ENCODE peak calls at places on chromosomes 4 and X, in four cellular contexts. D is pancreas, C is IMR-90, I is AG10803. S is an unnamed sample.

GRCh38 chrX:129961180-129962083 is 21.0 kb upstream of the BCORL1 start:
- DNase-seq in C (no peak), D (peak), I (no peak), S (no peak)

GRCh38 chr4:108619372-108620100 is 840 bp upstream of the RPL34 start:
- DNase-seq in D (no peak), C (no peak), I (no peak), S (no peak)

GRCh38 chr4:43496188-43496587 is 603.7 kb downstream of the GRXCR1 start:
- DNase-seq in C (peak), D (no peak), I (no peak), S (no peak)

GRCh38 chr4:130419576-130419975 is 1323.6 kb downstream of the C4orf33 start:
- DNase-seq in C (no peak), D (no peak), I (no peak), S (peak)

GRCh38 chrX:65463550-65463949 is 71.0 kb downstream of the LAS1L start:
- DNase-seq in I (peak), C (peak), D (no peak), S (peak)

GRCh38 chr4:77917075-77917474 is 54.4 kb downstream of the MRPL1 start:
- DNase-seq in D (no peak), I (no peak), C (no peak), S (no peak)

GRCh38 chr4:182805606-182806149 is 111.5 kb downstream of the DCTD start:
- DNase-seq in C (no peak), I (no peak), D (no peak), S (no peak)

GRCh38 chr4:140186651-140187315 is 32.8 kb upstream of the MAML3 start:
- DNase-seq in D (no peak), C (peak), I (peak), S (peak)

GRCh38 chrX:151977923-151978322 is 3.4 kb upstream of the GABRE start:
- DNase-seq in C (no peak), D (no peak), I (no peak), S (no peak)

GRCh38 chrX:19133784-19134183 is 11.5 kb upstream of the ADGRG2 start:
- DNase-seq in I (no peak), C (no peak), D (no peak), S (no peak)
- TF ChIP-seq CTCF in I (no peak), C (no peak), D (no peak), S (no peak)

DNA sequence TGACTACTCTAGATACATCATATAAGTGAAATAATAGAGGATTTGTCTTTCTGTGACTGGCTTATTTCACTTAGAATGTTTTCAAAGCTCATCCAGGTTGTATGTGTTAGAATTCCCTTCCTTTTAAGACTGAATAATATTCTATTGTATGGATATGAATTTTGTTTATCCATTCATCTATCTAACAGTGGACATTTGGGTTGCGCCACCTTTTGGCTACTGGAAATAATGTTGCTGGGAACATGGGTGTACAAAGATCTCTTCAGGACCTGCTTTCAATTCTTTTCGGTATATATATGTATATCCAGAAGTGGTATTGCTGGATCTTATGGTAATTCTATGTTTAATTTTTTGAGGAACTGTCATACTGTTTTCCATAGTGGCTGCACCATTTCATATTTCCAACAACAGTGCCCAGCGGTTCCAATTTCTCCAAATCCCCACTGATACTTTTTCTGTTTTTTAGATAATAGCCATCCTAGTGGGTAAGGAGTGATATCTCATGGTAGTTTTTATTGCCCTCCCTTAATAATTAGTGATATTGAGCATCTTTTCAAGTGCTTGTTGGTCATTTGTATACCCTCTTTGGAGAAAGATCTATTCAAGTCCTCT is 3.4 kb upstream of the SCD5 start:
- DNase-seq in D (no peak), I (peak), C (peak), S (peak)
- TF ChIP-seq CTCF in D (no peak), I (peak), C (peak), S (peak)

GRCh38 chrX:57822398-57822797 is 87.9 kb downstream of the ZXDA start:
- DNase-seq in I (no peak), C (no peak), D (no peak), S (no peak)

GRCh38 chrX:57821703-57822375 is 88.4 kb downstream of the ZXDA start:
- DNase-seq in C (peak), D (no peak), I (peak), S (peak)

GRCh38 chrX:57817302-57817701 is 93.0 kb downstream of the ZXDA start:
- DNase-seq in C (no peak), I (peak), D (no peak), S (peak)
- TF ChIP-seq CTCF in C (peak), I (peak), D (peak), S (peak)

DNA sequence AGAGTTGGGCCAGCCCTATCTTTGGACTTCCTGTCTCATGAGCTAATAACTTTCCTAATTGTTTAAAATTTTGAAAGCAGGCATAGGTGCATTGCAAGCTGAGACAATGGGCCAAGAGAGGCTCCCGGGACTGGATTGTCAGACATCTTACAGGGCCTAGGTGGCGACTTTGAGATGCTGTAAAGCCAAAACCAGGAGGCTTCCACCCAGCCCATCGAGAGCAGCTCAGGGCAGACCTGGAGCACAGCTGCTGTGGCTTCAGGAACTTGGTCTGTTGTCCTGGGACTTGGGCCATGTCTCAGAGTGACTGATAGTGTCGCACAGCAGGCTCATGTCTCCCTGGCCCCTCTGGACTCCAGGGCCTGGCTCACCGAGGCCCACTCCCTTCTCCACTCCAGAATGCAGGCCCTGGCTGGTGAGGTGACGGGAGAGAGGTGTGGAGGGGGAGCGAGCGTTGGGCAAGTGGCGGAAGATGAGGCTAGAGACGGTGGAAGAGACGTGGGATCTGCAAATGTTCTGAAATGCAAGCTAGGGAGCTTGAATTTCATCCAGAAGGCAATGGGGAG is 24.1 kb upstream of the MTM1 start:
- DNase-seq in D (no peak), C (no peak), I (no peak), S (no peak)
- TF ChIP-seq CTCF in D (no peak), C (no peak), I (no peak), S (no peak)